ENCODE peak calls at places on chromosomes 16 and 17, in four cellular contexts. One of them, this sample, is unnamed.

GRCh38 chr17:7250655-7251329 is 742 bp downstream of the CTDNEP1 start:
- DNase-seq in neural progenitor cell: peak
- DNase-seq in NCI-H2227 treated with DMSO at 0.1 percent for 48 hours: no peak
- DNase-seq in stimulated activated CD8-positive, alpha-beta memory T cell treated with anti-CD3 and anti-CD28 coated beads, Interleukin-15, amount 100 ng/mL, for 1 hour: no peak
- DNase-seq in this sample: no peak

GRCh38 chr17:40461774-40462342 is 18.6 kb downstream of the IGFBP4 start:
- DNase-seq in NCI-H2227 treated with DMSO at 0.1 percent for 48 hours: no peak
- DNase-seq in neural progenitor cell: no peak
- DNase-seq in stimulated activated CD8-positive, alpha-beta memory T cell treated with anti-CD3 and anti-CD28 coated beads, Interleukin-15, amount 100 ng/mL, for 1 hour: no peak
- DNase-seq in this sample: no peak

GRCh38 chr16:87016056-87016455 is 301.1 kb downstream of the C16orf95 start:
- DNase-seq in stimulated activated CD8-positive, alpha-beta memory T cell treated with anti-CD3 and anti-CD28 coated beads, Interleukin-15, amount 100 ng/mL, for 1 hour: no peak
- DNase-seq in NCI-H2227 treated with DMSO at 0.1 percent for 48 hours: no peak
- DNase-seq in neural progenitor cell: no peak
- DNase-seq in this sample: no peak

GRCh38 chr16:50539053-50539615 is 9.1 kb upstream of the NKD1 start:
- DNase-seq in NCI-H2227 treated with DMSO at 0.1 percent for 48 hours: no peak
- DNase-seq in stimulated activated CD8-positive, alpha-beta memory T cell treated with anti-CD3 and anti-CD28 coated beads, Interleukin-15, amount 100 ng/mL, for 1 hour: no peak
- DNase-seq in neural progenitor cell: peak
- DNase-seq in this sample: no peak

GRCh38 chr16:71564377-71564967 is 12.4 kb downstream of the TAT start:
- DNase-seq in NCI-H2227 treated with DMSO at 0.1 percent for 48 hours: no peak
- DNase-seq in neural progenitor cell: peak
- DNase-seq in stimulated activated CD8-positive, alpha-beta memory T cell treated with anti-CD3 and anti-CD28 coated beads, Interleukin-15, amount 100 ng/mL, for 1 hour: no peak
- DNase-seq in this sample: peak

GRCh38 chr16:79288046-79288445 is 312.5 kb downstream of the MAF start:
- DNase-seq in neural progenitor cell: no peak
- DNase-seq in stimulated activated CD8-positive, alpha-beta memory T cell treated with anti-CD3 and anti-CD28 coated beads, Interleukin-15, amount 100 ng/mL, for 1 hour: no peak
- DNase-seq in NCI-H2227 treated with DMSO at 0.1 percent for 48 hours: no peak
- DNase-seq in this sample: no peak

GRCh38 chr17:34556384-34556783 is 23.0 kb upstream of the TMEM132E start:
- DNase-seq in NCI-H2227 treated with DMSO at 0.1 percent for 48 hours: no peak
- DNase-seq in stimulated activated CD8-positive, alpha-beta memory T cell treated with anti-CD3 and anti-CD28 coated beads, Interleukin-15, amount 100 ng/mL, for 1 hour: no peak
- DNase-seq in neural progenitor cell: peak
- DNase-seq in this sample: peak

GRCh38 chr17:50904522-50905459 is 38.6 kb upstream of the TOB1 start:
- DNase-seq in NCI-H2227 treated with DMSO at 0.1 percent for 48 hours: no peak
- DNase-seq in neural progenitor cell: peak
- DNase-seq in stimulated activated CD8-positive, alpha-beta memory T cell treated with anti-CD3 and anti-CD28 coated beads, Interleukin-15, amount 100 ng/mL, for 1 hour: no peak
- DNase-seq in this sample: peak

GRCh38 chr17:82935944-82936767 is 96.3 kb upstream of the ZNF750 start:
- DNase-seq in NCI-H2227 treated with DMSO at 0.1 percent for 48 hours: no peak
- DNase-seq in stimulated activated CD8-positive, alpha-beta memory T cell treated with anti-CD3 and anti-CD28 coated beads, Interleukin-15, amount 100 ng/mL, for 1 hour: no peak
- DNase-seq in neural progenitor cell: peak
- DNase-seq in this sample: no peak

GRCh38 chr16:46982335-46982734 is 8.9 kb upstream of the DNAJA2 start:
- DNase-seq in stimulated activated CD8-positive, alpha-beta memory T cell treated with anti-CD3 and anti-CD28 coated beads, Interleukin-15, amount 100 ng/mL, for 1 hour: no peak
- DNase-seq in neural progenitor cell: no peak
- DNase-seq in NCI-H2227 treated with DMSO at 0.1 percent for 48 hours: no peak
- DNase-seq in this sample: no peak

GRCh38 chr17:17132746-17133145 is 73.4 kb downstream of the PLD6 start:
- DNase-seq in NCI-H2227 treated with DMSO at 0.1 percent for 48 hours: peak
- DNase-seq in neural progenitor cell: peak
- DNase-seq in stimulated activated CD8-positive, alpha-beta memory T cell treated with anti-CD3 and anti-CD28 coated beads, Interleukin-15, amount 100 ng/mL, for 1 hour: no peak
- DNase-seq in this sample: no peak

GRCh38 chr17:77498875-77499698 is 358.3 kb downstream of the SEC14L1 start:
- DNase-seq in stimulated activated CD8-positive, alpha-beta memory T cell treated with anti-CD3 and anti-CD28 coated beads, Interleukin-15, amount 100 ng/mL, for 1 hour: no peak
- DNase-seq in NCI-H2227 treated with DMSO at 0.1 percent for 48 hours: no peak
- DNase-seq in neural progenitor cell: no peak
- DNase-seq in this sample: peak

GRCh38 chr16:87833548-87833947 is 35.8 kb downstream of the SLC7A5 start:
- DNase-seq in stimulated activated CD8-positive, alpha-beta memory T cell treated with anti-CD3 and anti-CD28 coated beads, Interleukin-15, amount 100 ng/mL, for 1 hour: no peak
- DNase-seq in NCI-H2227 treated with DMSO at 0.1 percent for 48 hours: no peak
- DNase-seq in neural progenitor cell: no peak
- DNase-seq in this sample: no peak

GRCh38 chr17:6712058-6712853 is 913 bp downstream of the SLC13A5 start:
- DNase-seq in neural progenitor cell: peak
- DNase-seq in NCI-H2227 treated with DMSO at 0.1 percent for 48 hours: no peak
- DNase-seq in stimulated activated CD8-positive, alpha-beta memory T cell treated with anti-CD3 and anti-CD28 coated beads, Interleukin-15, amount 100 ng/mL, for 1 hour: no peak
- DNase-seq in this sample: peak

GRCh38 chr17:63140255-63140654 is 174.2 kb downstream of the TANC2 start:
- DNase-seq in NCI-H2227 treated with DMSO at 0.1 percent for 48 hours: no peak
- DNase-seq in neural progenitor cell: no peak
- DNase-seq in stimulated activated CD8-positive, alpha-beta memory T cell treated with anti-CD3 and anti-CD28 coated beads, Interleukin-15, amount 100 ng/mL, for 1 hour: no peak
- DNase-seq in this sample: no peak

GRCh38 chr17:72427761-72428109 is 306.9 kb downstream of the SOX9 start:
- DNase-seq in neural progenitor cell: no peak
- DNase-seq in NCI-H2227 treated with DMSO at 0.1 percent for 48 hours: no peak
- DNase-seq in stimulated activated CD8-positive, alpha-beta memory T cell treated with anti-CD3 and anti-CD28 coated beads, Interleukin-15, amount 100 ng/mL, for 1 hour: no peak
- DNase-seq in this sample: no peak

This sample was measured in iPS-NIHi11.